ENCODE peak calls at places on chromosome X, in nine cellular contexts. Q is A549, M is progenitor cell of endocrine pancreas, F is HuH-7.5, N is GM23338, H is fibroblast of mammary gland, L is EL, Z is activated B cell treated with CpG ODN at 0.5 μM for 24 hours, G is choroid plexus epithelial cell. I is an unnamed sample.

GRCh38 chrX:5176766-5177165 is 1051.9 kb downstream of the NLGN4X start:
- DNase-seq in M (no peak), L (no peak), F (no peak), Z (no peak), H (no peak), Q (no peak), G (no peak), N (no peak), I (no peak)

GRCh38 chrX:133444196-133444595 is 28.9 kb upstream of the GPC4 start:
- DNase-seq in L (no peak), Z (no peak), Q (no peak), N (no peak), M (no peak), F (no peak), G (no peak), H (no peak), I (no peak)

GRCh38 chrX:26783512-26784225 is 567.7 kb downstream of the MAGEB5 start:
- DNase-seq in Q (no peak), Z (no peak), H (peak; percentile 27), F (no peak), G (peak; percentile 62), M (no peak), L (no peak), N (peak; percentile 77), I (no peak)

GRCh38 chrX:120664081-120664480 is 34.2 kb upstream of the C1GALT1C1 start:
- DNase-seq in G (peak; percentile 46), M (no peak), Q (no peak), L (peak; percentile 23), N (peak; percentile 13), H (peak; percentile 53), F (no peak), Z (no peak), I (no peak)

GRCh38 chrX:68743754-68744153 is 85.1 kb upstream of the EFNB1 start:
- DNase-seq in M (no peak), G (no peak), Z (no peak), H (no peak), L (no peak), N (no peak), Q (no peak), F (no peak), I (no peak)

GRCh38 chrX:70089575-70090297 is 27.5 kb downstream of the OTUD6A start:
- DNase-seq in Q (no peak), H (peak; percentile 69), G (no peak), Z (no peak), L (peak; percentile 69), M (no peak), N (no peak), F (no peak), I (no peak)

GRCh38 chrX:73562458-73562857 is 539 bp upstream of the CHIC1 start:
- DNase-seq in Q (no peak), G (peak; percentile 18), F (no peak), Z (no peak), L (no peak), N (no peak), M (no peak), H (no peak), I (no peak)

GRCh38 chrX:101079736-101080135 is 1.1 kb downstream of the TMEM35A start:
- DNase-seq in G (no peak), H (no peak), M (no peak), N (peak; percentile 3), L (no peak), F (no peak), Q (no peak), Z (no peak), I (no peak)

GRCh38 chrX:37677765-37678164 is 7.8 kb upstream of the XK start:
- DNase-seq in M (no peak), L (no peak), F (no peak), Z (no peak), N (no peak), Q (no peak), H (no peak), G (no peak), I (no peak)

GRCh38 chrX:34956915-34957314 is 14.3 kb downstream of the FAM47B start:
- DNase-seq in N (no peak), Q (peak; percentile 7), L (peak; percentile 57), H (peak; percentile 48), G (peak; percentile 60), M (no peak), F (no peak), Z (no peak), I (no peak)

GRCh38 chrX:39941332-39941920 is 156.3 kb downstream of the BCOR start:
- DNase-seq in F (no peak), Q (no peak), M (no peak), H (no peak), Z (no peak), G (peak; percentile 27), L (peak; percentile 36), N (no peak), I (no peak)

GRCh38 chrX:134406230-134406794 is 53.7 kb upstream of the HPRT1 start:
- DNase-seq in N (no peak), Z (no peak), G (peak; percentile 8), Q (no peak), F (no peak), M (no peak), H (no peak), L (no peak), I (no peak)

GRCh38 chrX:3968749-3969148 is 255.3 kb upstream of the PRKX start:
- DNase-seq in M (no peak), N (no peak), Q (no peak), F (no peak), Z (no peak), L (no peak), H (no peak), G (no peak), I (no peak)

GRCh38 chrX:140317462-140317861 is 187.4 kb downstream of the SOX3 start:
- DNase-seq in Z (no peak), F (no peak), H (no peak), M (no peak), G (no peak), Q (no peak), N (peak; percentile 12), L (no peak), I (no peak)

GRCh38 chrX:46184749-46185148 is 360.5 kb downstream of the ZNF674 start:
- DNase-seq in G (no peak), M (no peak), F (no peak), L (peak; percentile 16), Z (no peak), H (peak; percentile 49), N (no peak), Q (no peak), I (no peak)

GRCh38 chrX:44621088-44621487 is 78.4 kb upstream of the FUNDC1 start:
- DNase-seq in F (no peak), H (no peak), Z (no peak), L (peak; percentile 8), N (no peak), Q (no peak), M (no peak), G (no peak), I (no peak)

GRCh38 chrX:71118032-71118984 is at the start of gene MED12:
- DNase-seq in N (peak; percentile 87), Q (peak; percentile 66), Z (peak; percentile 76), G (peak; percentile 80), M (peak; percentile 77), H (peak; percentile 72), F (peak; percentile 60), L (peak; percentile 82), I (peak; percentile 83)

GRCh38 chrX:15269120-15269519 is 763 bp downstream of the ASB9 start:
- DNase-seq in Q (peak; percentile 5), M (no peak), G (no peak), F (no peak), N (no peak), H (no peak), L (no peak), Z (no peak), I (no peak)

I was measured in mesothelial cell of epicardium.